ENCODE peak calls at places on chromosomes 5 and 9, in seven cellular contexts. X, S, L, K, B, F and J are unnamed samples.

GRCh38 chr9:79551999-79552398 is 19.8 kb upstream of the TLE4 start:
- DNase-seq in B (no peak), F (no peak), S (no peak), L (no peak), K (no peak), X (no peak), J (no peak)

GRCh38 chr9:88798476-88798875 is 192.8 kb upstream of the S1PR3 start:
- DNase-seq in K (no peak), L (no peak), F (no peak), B (no peak), X (no peak), S (no peak), J (no peak)

GRCh38 chr9:20319641-20320337 is 302.5 kb downstream of the MLLT3 start:
- DNase-seq in S (no peak), F (no peak), K (no peak), X (no peak), L (no peak), B (no peak), J (peak)

GRCh38 chr9:136714876-136715239 is 2.5 kb downstream of the DIPK1B start:
- DNase-seq in B (no peak), X (no peak), F (no peak), K (no peak), L (peak), S (no peak), J (no peak)

GRCh38 chr9:128635266-128636023 is 21.2 kb downstream of the DYNC2I2 start:
- DNase-seq in X (peak), S (peak), L (no peak), B (peak), F (no peak), K (peak), J (no peak)

GRCh38 chr9:84669008-84669292 is 579 bp upstream of the NTRK2 start:
- DNase-seq in L (no peak), S (no peak), F (no peak), X (no peak), K (no peak), B (no peak), J (no peak)

GRCh38 chr5:58925627-58926545 is 343.0 kb downstream of the RAB3C start:
- DNase-seq in S (no peak), L (no peak), X (no peak), K (no peak), F (no peak), B (no peak), J (no peak)

GRCh38 chr9:120878188-120879130 is 1.5 kb upstream of the PHF19 start:
- DNase-seq in L (no peak), F (peak), B (no peak), S (no peak), X (no peak), K (no peak), J (peak)

GRCh38 chr9:82202808-82203207 is 214.2 kb downstream of the SPATA31D1 start:
- DNase-seq in X (no peak), F (no peak), L (no peak), S (no peak), B (no peak), K (no peak), J (no peak)

GRCh38 chr5:67454957-67455561 is 258.5 kb upstream of the CD180 start:
- DNase-seq in K (no peak), L (no peak), F (no peak), S (no peak), X (no peak), B (no peak), J (no peak)

GRCh38 chr9:72808446-72808768 is 144.4 kb downstream of the ALDH1A1 start:
- DNase-seq in L (no peak), F (no peak), S (no peak), K (no peak), X (no peak), B (no peak), J (no peak)

GRCh38 chr5:151628112-151628823 is 37.1 kb upstream of the FAT2 start:
- DNase-seq in L (no peak), B (no peak), X (no peak), S (no peak), K (no peak), F (no peak), J (no peak)

GRCh38 chr9:83572524-83572923 is 34.3 kb upstream of the FRMD3 start:
- DNase-seq in L (no peak), S (no peak), F (peak), X (no peak), B (no peak), K (no peak), J (no peak)

GRCh38 chr9:88106492-88106891 is 31.8 kb downstream of the SPATA31C2 start:
- DNase-seq in X (peak), S (peak), F (no peak), K (no peak), L (no peak), B (peak), J (peak)

GRCh38 chr9:35616681-35617459 is 1.3 kb downstream of the CD72 start:
- DNase-seq in F (peak), X (peak), S (peak), L (peak), B (peak), K (peak), J (peak)

GRCh38 chr9:123191260-123191659 is 77.1 kb downstream of the STRBP start:
- DNase-seq in L (no peak), X (no peak), S (no peak), K (no peak), F (no peak), B (no peak), J (no peak)

GRCh38 chr5:159444441-159445082 is 114.3 kb upstream of the IL12B start:
- DNase-seq in K (no peak), F (peak), X (no peak), L (no peak), S (no peak), B (no peak), J (no peak)

GRCh38 chr9:14348241-14349140 is 34.5 kb upstream of the NFIB start:
- DNase-seq in F (no peak), X (no peak), K (peak), S (no peak), L (no peak), B (no peak), J (no peak)

GRCh38 chr5:168603776-168604175 is 24.6 kb upstream of the PANK3 start:
- DNase-seq in K (no peak), F (no peak), L (no peak), S (no peak), B (no peak), X (no peak), J (no peak)

GRCh38 chr9:123929177-123929869 is 603 bp downstream of the DENND1A start:
- DNase-seq in F (peak), S (peak), K (no peak), B (no peak), X (peak), L (no peak), J (peak)

DNA sequence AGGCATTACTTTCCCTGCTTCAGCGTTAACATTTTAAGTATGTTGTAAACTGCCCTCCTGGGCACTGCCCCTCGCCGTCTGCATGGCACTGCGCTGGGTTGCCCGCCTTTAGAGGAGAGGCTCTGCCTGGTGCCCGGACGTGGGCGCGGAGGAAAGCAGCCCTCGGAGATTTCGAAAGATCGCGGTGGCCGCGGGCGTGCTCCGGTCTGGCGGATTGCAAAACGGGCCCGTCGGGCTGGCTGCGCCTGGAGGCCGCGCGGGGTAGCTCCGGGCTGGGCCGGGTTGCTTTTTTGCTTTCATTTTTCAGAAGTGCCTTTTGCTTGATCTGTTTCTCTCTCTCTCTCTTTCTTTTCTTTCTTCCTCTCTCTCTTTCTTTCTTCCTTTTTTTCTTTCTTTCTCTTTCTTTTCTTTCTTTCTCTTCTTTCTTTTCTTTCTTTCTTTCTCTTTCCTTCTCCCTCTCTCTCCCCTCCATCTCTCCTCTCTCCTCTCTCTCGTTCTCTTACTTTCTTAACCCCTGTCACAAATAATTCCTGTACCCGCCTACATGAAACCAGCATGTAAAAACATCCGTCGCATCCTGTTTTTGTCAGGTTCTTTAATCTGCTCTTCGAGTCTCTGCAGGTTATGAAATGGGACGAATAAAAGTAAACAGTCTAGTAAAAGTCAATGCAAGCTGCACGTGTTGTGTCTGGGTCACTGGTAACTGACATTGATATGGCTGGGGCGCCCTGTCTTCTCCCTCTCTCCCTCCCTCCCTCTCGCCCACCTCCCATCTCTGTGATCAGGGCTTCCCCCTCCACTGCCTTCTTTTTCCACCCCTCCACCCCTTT is 1.7 kb downstream of the FST start:
- DNase-seq in L (peak), F (peak), K (peak), S (peak), X (peak), B (peak), J (peak)
- TF ChIP-seq CTCF in L (peak), F (no peak), K (no peak), S (peak), X (peak), B (no peak), J (peak)

GRCh38 chr5:96155156-96155555 is 193.5 kb upstream of the ELL2 start:
- DNase-seq in S (no peak), B (no peak), X (no peak), K (no peak), L (no peak), F (no peak), J (no peak)

GRCh38 chr5:96149546-96149945 is 187.9 kb upstream of the ELL2 start:
- DNase-seq in B (no peak), K (no peak), S (no peak), X (no peak), L (no peak), F (peak), J (no peak)

GRCh38 chr5:96150007-96150406 is 188.4 kb upstream of the ELL2 start:
- DNase-seq in F (no peak), L (no peak), B (no peak), X (no peak), K (no peak), S (no peak), J (no peak)

GRCh38 chr5:96149021-96149420 is 187.4 kb upstream of the ELL2 start:
- DNase-seq in K (no peak), X (no peak), L (no peak), S (no peak), F (no peak), B (no peak), J (no peak)

GRCh38 chr5:96151891-96152290 is 190.2 kb upstream of the ELL2 start:
- DNase-seq in L (no peak), S (no peak), K (no peak), B (no peak), X (no peak), F (peak), J (peak)
- TF ChIP-seq CTCF in L (no peak), S (no peak), K (no peak), B (no peak), X (no peak), F (no peak), J (no peak)

DNA sequence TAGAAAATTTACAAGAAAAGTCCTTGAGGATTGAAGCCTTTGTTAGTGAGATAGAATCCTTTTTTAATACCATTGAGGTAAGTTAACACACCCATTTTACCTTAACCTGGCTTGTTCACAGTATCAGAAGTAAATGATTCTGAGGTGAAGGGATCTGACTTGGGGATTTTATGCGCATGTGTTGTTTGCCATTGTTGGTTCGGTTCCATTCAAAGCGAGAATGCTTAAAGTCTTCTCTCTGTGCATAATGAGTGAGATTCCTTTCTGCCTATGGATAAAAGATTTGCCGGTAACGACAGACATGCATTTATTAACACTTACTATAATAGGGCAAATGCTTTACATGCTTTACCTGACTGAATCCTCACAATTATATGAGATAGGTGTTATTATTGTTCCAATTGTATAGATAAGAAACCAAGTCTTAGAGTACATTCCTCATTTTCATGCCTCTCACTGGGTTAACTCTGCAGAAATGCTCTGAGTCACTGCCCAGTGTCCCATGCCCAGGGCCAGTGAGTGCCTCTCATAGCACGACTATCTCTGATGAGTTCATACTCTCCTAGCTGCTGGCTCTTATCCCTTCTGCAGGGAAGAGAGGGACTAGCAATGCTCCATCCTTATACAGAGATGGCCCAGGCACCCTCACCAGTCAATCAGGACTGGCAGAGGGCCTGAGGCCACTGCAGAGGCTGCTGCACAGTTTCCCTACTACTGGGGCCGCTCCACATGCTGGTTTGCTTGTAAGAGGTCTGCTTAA is 54.4 kb downstream of the CMYA5 start:
- DNase-seq in F (no peak), L (no peak), S (no peak), X (no peak), K (no peak), B (no peak), J (no peak)
- TF ChIP-seq CTCF in F (no peak), L (no peak), S (no peak), X (no peak), K (no peak), B (no peak), J (no peak)

DNA sequence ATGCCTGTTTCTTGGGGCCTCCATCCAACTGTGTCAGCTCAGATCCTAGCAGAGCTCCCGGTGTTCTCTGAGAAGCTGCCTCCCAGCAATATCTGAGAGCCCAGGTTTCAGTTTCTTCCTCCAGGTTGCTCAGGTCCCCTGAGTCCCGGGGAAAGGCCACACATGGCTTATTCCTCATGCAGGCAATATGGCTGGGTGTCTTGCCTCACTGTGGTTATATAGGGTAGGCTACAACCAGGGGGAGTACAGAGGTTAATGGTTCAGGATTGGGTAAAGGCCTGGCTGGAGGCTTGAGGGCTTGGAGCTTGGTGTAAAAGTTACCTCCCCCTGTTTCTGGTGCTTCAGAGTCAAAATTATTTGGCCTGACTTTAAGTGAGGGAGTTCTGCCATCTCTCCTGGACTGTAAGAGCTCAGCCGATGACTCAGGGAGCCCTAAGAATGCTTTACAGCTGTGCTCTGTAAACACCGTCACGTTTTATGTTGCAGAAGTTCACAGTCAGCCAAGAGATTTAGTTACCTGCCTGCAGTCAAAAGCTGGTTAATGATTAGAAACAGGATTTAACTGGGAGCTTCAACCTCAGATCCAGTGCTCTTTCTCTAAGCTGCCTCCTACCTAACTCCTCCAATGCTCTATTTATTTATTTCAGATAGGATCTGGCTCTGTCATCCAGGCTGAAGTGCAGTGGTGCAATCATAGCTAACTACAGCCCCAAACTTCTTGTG is 24.3 kb upstream of the UBAP2 start:
- DNase-seq in K (peak), B (no peak), S (peak), F (no peak), L (no peak), X (peak), J (no peak)
- TF ChIP-seq CTCF in K (no peak), B (no peak), S (no peak), F (no peak), L (no peak), X (no peak), J (no peak)

GRCh38 chr5:41695920-41696582 is 174.2 kb downstream of the OXCT1 start:
- DNase-seq in S (no peak), B (no peak), K (no peak), X (no peak), L (no peak), F (peak), J (no peak)
- TF ChIP-seq CTCF in S (no peak), B (no peak), K (no peak), X (peak), L (no peak), F (peak), J (peak)

GRCh38 chr5:9774472-9775079 is 144.4 kb upstream of the TAS2R1 start:
- DNase-seq in X (no peak), S (no peak), B (no peak), L (no peak), F (peak), K (no peak), J (no peak)
- TF ChIP-seq CTCF in X (no peak), S (no peak), B (no peak), L (no peak), F (peak), K (no peak), J (no peak)

DNA sequence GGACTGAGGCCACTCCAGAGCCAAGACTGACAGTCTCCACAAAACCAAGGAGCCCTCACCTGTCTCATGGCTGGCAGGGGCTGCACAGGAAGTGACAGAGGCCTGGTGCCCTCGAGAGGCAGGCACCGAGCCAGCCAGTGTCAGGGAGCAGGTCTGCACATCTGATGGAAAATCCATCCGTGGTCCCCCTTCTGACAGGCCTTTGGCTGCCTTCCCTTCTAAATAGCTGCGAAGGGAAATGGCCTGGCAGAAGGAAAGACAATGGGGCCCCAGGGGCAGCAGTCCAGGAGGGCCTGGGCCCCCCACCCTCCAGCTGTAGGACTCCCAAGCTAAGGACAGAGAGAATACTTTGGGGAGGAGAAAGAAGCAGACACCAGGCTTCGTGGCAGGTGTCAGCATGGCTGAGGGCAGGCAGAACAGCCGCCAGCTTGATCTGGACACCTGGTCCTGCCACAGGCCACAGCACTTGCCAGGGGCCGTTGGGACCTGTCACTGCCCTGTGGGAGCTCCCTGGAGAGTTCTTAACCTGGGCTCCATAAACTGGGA is 22.2 kb downstream of the ADAMTS2 start:
- DNase-seq in B (no peak), F (no peak), K (no peak), X (no peak), L (no peak), S (no peak), J (no peak)
- TF ChIP-seq CTCF in B (no peak), F (no peak), K (no peak), X (no peak), L (no peak), S (no peak), J (no peak)

DNA sequence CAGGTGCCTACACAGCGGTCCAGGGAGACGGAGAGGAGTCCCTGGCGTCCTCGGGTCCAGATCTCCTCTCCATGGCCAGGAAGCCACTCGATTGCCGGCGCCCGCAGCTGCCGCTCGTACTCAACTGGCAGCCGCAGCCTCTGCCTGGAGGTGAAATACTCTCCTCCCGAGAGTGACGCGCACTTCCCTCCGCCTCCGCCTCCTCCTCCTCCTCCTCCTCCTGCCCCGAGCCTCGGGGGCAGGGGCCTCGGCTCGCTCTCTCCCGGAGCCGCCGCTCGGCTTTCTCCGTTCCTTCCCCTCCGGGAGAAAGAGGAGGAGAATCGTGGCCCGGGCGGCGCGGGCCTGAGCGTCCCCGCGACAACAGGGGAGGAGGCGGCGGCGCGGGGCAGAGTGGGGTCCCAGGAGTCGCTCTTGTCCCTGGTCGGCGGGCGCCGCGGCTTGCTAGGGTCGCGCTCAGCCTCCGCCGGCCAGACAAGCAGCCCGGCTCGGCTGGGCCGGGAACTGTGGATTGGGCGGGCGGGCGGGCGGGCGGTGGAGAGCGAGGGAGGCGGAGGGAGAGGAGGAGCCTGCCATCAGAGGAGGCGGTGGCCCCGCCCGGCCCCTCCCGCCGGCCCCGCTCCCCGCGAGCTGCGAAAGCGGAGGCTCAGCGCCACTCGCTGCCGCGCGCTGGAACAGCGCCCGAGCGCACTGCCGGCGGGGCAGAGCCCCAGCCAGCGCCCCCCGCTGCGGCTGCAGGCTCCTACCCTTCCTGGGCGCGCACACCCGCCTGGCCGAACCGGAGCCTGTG is at the start of gene CEMIP2:
- DNase-seq in X (peak), S (peak), F (peak), K (peak), L (peak), B (peak), J (peak)
- TF ChIP-seq CTCF in X (peak), S (peak), F (peak), K (peak), L (no peak), B (no peak), J (no peak)

GRCh38 chr5:178224403-178224802 is 8.2 kb downstream of the PHYKPL start:
- DNase-seq in F (no peak), K (no peak), B (no peak), X (no peak), S (no peak), L (no peak), J (no peak)
- TF ChIP-seq CTCF in F (no peak), K (no peak), B (no peak), X (no peak), S (no peak), L (no peak), J (no peak)

DNA sequence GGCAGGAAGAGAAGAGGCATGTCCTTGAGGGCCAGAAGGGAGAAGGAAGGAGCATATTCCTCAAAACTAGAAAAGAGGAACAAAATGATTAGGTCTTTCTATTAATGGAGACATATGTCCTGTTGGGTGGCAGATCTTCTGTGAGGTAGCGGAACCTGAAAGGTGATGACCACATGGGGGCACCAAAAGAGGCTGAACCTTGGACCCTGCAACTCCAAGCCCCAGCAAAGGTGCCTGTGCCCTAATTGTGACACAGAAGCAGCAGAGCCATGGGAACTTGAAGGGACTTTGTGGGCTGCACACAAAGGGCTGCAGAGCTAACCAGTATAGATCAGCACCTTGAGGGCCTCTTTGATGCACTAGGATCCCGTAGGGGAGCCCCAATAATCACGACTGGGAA is 158.0 kb downstream of the BAAT start:
- DNase-seq in B (no peak), S (no peak), K (no peak), L (no peak), X (no peak), F (no peak), J (no peak)
- TF ChIP-seq CTCF in B (no peak), S (no peak), K (no peak), L (no peak), X (no peak), F (no peak), J (no peak)